ENCODE peak calls at places on chromosome 14, in six cellular contexts. G is A549, T is H1, N is HepG2, W is SK-N-SH, K is K562. D is an unnamed sample.

GRCh38 chr14:62532186-62532585 is 513.1 kb downstream of the KCNH5 start:
- DNase-seq in G (no peak), T (no peak), N (no peak), W (no peak), K (no peak), D (no peak)

GRCh38 chr14:97709552-97709951 is 912.4 kb downstream of the VRK1 start:
- DNase-seq in G (no peak), T (no peak), N (no peak), W (no peak), K (no peak), D (no peak)

GRCh38 chr14:65134651-65135579 is 32.6 kb upstream of the MAX start:
- DNase-seq in G (no peak), T (no peak), N (no peak), W (no peak), K (no peak), D (no peak)

GRCh38 chr14:44889600-44890479 is 71.9 kb downstream of the KLHL28 start:
- DNase-seq in G (no peak), T (no peak), N (no peak), W (no peak), K (peak), D (no peak)

GRCh38 chr14:65808390-65808789 is 395.9 kb downstream of the FUT8 start:
- DNase-seq in G (no peak), T (no peak), N (no peak), W (no peak), K (no peak), D (no peak)

GRCh38 chr14:52272375-52272774 is 4.9 kb downstream of the PTGDR start:
- DNase-seq in G (peak), T (peak), N (no peak), W (no peak), K (no peak), D (no peak)

GRCh38 chr14:69770559-69770958 is 3.6 kb downstream of the SRSF5 start:
- DNase-seq in G (no peak), T (no peak), N (no peak), W (no peak), K (no peak), D (no peak)

GRCh38 chr14:52076334-52076733 is 7.5 kb upstream of the NID2 start:
- DNase-seq in G (no peak), T (no peak), N (no peak), W (no peak), K (no peak), D (no peak)

GRCh38 chr14:36605506-36605857 is 23.1 kb upstream of the NKX2-8 start:
- DNase-seq in G (no peak), T (no peak), N (peak), W (no peak), K (no peak), D (no peak)

GRCh38 chr14:20606190-20606901 is 15.2 kb upstream of the RNASE12 start:
- DNase-seq in G (peak), T (peak), N (peak), W (peak), K (peak), D (no peak)

GRCh38 chr14:51545396-51545795 is 106.3 kb upstream of the FRMD6 start:
- DNase-seq in G (no peak), T (no peak), N (no peak), W (no peak), K (no peak), D (no peak)

GRCh38 chr14:42421377-42422078 is 814.9 kb downstream of the LRFN5 start:
- DNase-seq in G (no peak), T (no peak), N (no peak), W (no peak), K (no peak), D (no peak)

GRCh38 chr14:20857630-20858261 is 33.4 kb upstream of the RNASE3 start:
- DNase-seq in G (peak), T (peak), N (peak), W (peak), K (peak), D (no peak)

GRCh38 chr14:61510736-61511557 is 184.4 kb upstream of the HIF1A start:
- DNase-seq in G (no peak), T (no peak), N (no peak), W (no peak), K (no peak), D (no peak)

GRCh38 chr14:99460793-99461192 is 19.9 kb downstream of the SETD3 start:
- DNase-seq in G (no peak), T (peak), N (no peak), W (no peak), K (peak), D (no peak)

GRCh38 chr14:53458368-53458814 is 305.3 kb upstream of the DDHD1 start:
- DNase-seq in G (peak), T (no peak), N (peak), W (no peak), K (no peak), D (no peak)

GRCh38 chr14:26773906-26774593 is 176.2 kb upstream of the NOVA1 start:
- DNase-seq in G (peak), T (no peak), N (no peak), W (no peak), K (no peak), D (no peak)

GRCh38 chr14:90115780-90116179 is 54.0 kb downstream of the KCNK13 start:
- DNase-seq in G (no peak), T (no peak), N (no peak), W (no peak), K (no peak), D (no peak)

GRCh38 chr14:59484611-59485174 is 376 bp downstream of the JKAMP start:
- DNase-seq in G (peak), T (no peak), N (no peak), W (no peak), K (no peak), D (peak)

GRCh38 chr14:22796087-22796707 is 19.0 kb downstream of the SLC7A7 start:
- DNase-seq in G (no peak), T (no peak), N (peak), W (no peak), K (peak), D (peak)

GRCh38 chr14:100096656-100097055 is 31.4 kb downstream of the EVL start:
- DNase-seq in G (no peak), T (no peak), N (no peak), W (no peak), K (no peak), D (no peak)

GRCh38 chr14:29857545-29857944 is 70.1 kb downstream of the PRKD1 start:
- DNase-seq in G (no peak), T (no peak), N (no peak), W (no peak), K (no peak), D (peak)

GRCh38 chr14:47186491-47186890 is 488.9 kb downstream of the MDGA2 start:
- DNase-seq in G (no peak), T (no peak), N (no peak), W (no peak), K (no peak), D (no peak)

GRCh38 chr14:71855399-71856036 is 76.7 kb upstream of the RGS6 start:
- DNase-seq in G (peak), T (peak), N (peak), W (peak), K (peak), D (peak)

GRCh38 chr14:85527458-85527857 is 2.5 kb upstream of the FLRT2 start:
- DNase-seq in G (no peak), T (no peak), N (no peak), W (no peak), K (no peak), D (no peak)

GRCh38 chr14:85466678-85467077 is 63.3 kb upstream of the FLRT2 start:
- DNase-seq in G (peak), T (no peak), N (no peak), W (no peak), K (no peak), D (no peak)

GRCh38 chr14:97995571-97995970 is 1198.4 kb downstream of the VRK1 start:
- DNase-seq in G (no peak), T (no peak), N (no peak), W (no peak), K (no peak), D (no peak)

GRCh38 chr14:105845725-105846309 is 319.4 kb downstream of the TMEM121 start:
- DNase-seq in G (no peak), T (no peak), N (no peak), W (no peak), K (no peak), D (no peak)

GRCh38 chr14:105477659-105478623 is 3.3 kb downstream of the CRIP2 start:
- DNase-seq in G (no peak), T (no peak), N (no peak), W (no peak), K (peak), D (no peak)

GRCh38 chr14:83379371-83379770 is 1845.7 kb upstream of the SEL1L start:
- DNase-seq in G (no peak), T (no peak), N (no peak), W (no peak), K (no peak), D (no peak)

GRCh38 chr14:104306450-104307040 is 168.2 kb downstream of the KIF26A start:
- DNase-seq in G (no peak), T (no peak), N (no peak), W (no peak), K (no peak), D (no peak)

GRCh38 chr14:70027785-70028428 is 148.7 kb downstream of the SMOC1 start:
- DNase-seq in G (peak), T (peak), N (peak), W (peak), K (peak), D (no peak)

GRCh38 chr14:33675415-33676130 is 275.3 kb downstream of the EGLN3 start:
- DNase-seq in G (no peak), T (no peak), N (no peak), W (no peak), K (no peak), D (no peak)

GRCh38 chr14:71328183-71328582 is 420.9 kb downstream of the PCNX1 start:
- DNase-seq in G (no peak), T (no peak), N (no peak), W (no peak), K (no peak), D (peak)

GRCh38 chr14:72318648-72319047 is 386.4 kb downstream of the RGS6 start:
- DNase-seq in G (peak), T (no peak), N (no peak), W (no peak), K (no peak), D (peak)

GRCh38 chr14:64045091-64045490 is 192.3 kb downstream of the SYNE2 start:
- DNase-seq in G (no peak), T (no peak), N (no peak), W (no peak), K (no peak), D (no peak)

GRCh38 chr14:22178330-22178981 is 410.6 kb downstream of the DAD1 start:
- DNase-seq in G (no peak), T (no peak), N (no peak), W (no peak), K (no peak), D (no peak)

GRCh38 chr14:101236496-101237240 is 324.6 kb upstream of the DIO3 start:
- DNase-seq in G (no peak), T (no peak), N (peak), W (no peak), K (no peak), D (no peak)

GRCh38 chr14:101234588-101234937 is 326.7 kb upstream of the DIO3 start:
- DNase-seq in G (no peak), T (no peak), N (no peak), W (no peak), K (no peak), D (no peak)

GRCh38 chr14:101235042-101235871 is 326.0 kb upstream of the DIO3 start:
- DNase-seq in G (peak), T (peak), N (peak), W (peak), K (peak), D (no peak)

GRCh38 chr14:101237241-101237616 is 324.1 kb upstream of the DIO3 start:
- DNase-seq in G (no peak), T (no peak), N (no peak), W (no peak), K (no peak), D (no peak)

DNA sequence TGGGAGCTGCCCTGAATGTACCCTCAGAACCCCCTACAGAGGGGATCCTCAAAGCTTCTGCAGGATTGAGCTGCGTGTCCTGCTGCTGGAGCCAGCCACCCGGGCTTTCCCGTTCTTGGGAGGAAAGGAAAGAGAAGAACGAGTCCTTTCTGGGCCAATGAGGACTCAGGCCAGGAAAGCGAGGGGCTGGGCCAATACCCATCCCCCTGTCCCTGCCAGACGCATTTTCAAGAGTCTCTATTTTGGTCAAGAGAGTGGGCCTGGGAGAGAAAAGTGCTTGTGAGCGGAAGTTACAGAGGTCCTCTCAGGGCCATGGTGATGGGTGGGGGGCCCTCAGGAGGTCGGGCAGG is 325.4 kb upstream of the DIO3 start:
- DNase-seq in G (no peak), T (no peak), N (no peak), W (no peak), K (no peak), D (no peak)
- TF ChIP-seq CHD2 in G (no peak), T (no peak), N (no peak), W (no peak), K (no peak), D (no peak)

GRCh38 chr14:35339761-35340406 is 47.7 kb downstream of the PSMA6 start:
- DNase-seq in G (no peak), T (no peak), N (no peak), W (no peak), K (no peak), D (no peak)

GRCh38 chr14:35340616-35341453 is 48.7 kb downstream of the PSMA6 start:
- DNase-seq in G (no peak), T (no peak), N (no peak), W (peak), K (no peak), D (no peak)

GRCh38 chr14:35343709-35344474 is 51.7 kb downstream of the PSMA6 start:
- DNase-seq in G (no peak), T (no peak), N (no peak), W (no peak), K (no peak), D (no peak)

GRCh38 chr14:35341454-35342159 is 49.4 kb downstream of the PSMA6 start:
- DNase-seq in G (peak), T (no peak), N (peak), W (peak), K (peak), D (no peak)

GRCh38 chr14:35342160-35343010 is 50.2 kb downstream of the PSMA6 start:
- DNase-seq in G (no peak), T (no peak), N (no peak), W (no peak), K (no peak), D (no peak)
- TF ChIP-seq CHD2 in G (no peak), T (no peak), N (no peak), W (no peak), K (no peak), D (no peak)

DNA sequence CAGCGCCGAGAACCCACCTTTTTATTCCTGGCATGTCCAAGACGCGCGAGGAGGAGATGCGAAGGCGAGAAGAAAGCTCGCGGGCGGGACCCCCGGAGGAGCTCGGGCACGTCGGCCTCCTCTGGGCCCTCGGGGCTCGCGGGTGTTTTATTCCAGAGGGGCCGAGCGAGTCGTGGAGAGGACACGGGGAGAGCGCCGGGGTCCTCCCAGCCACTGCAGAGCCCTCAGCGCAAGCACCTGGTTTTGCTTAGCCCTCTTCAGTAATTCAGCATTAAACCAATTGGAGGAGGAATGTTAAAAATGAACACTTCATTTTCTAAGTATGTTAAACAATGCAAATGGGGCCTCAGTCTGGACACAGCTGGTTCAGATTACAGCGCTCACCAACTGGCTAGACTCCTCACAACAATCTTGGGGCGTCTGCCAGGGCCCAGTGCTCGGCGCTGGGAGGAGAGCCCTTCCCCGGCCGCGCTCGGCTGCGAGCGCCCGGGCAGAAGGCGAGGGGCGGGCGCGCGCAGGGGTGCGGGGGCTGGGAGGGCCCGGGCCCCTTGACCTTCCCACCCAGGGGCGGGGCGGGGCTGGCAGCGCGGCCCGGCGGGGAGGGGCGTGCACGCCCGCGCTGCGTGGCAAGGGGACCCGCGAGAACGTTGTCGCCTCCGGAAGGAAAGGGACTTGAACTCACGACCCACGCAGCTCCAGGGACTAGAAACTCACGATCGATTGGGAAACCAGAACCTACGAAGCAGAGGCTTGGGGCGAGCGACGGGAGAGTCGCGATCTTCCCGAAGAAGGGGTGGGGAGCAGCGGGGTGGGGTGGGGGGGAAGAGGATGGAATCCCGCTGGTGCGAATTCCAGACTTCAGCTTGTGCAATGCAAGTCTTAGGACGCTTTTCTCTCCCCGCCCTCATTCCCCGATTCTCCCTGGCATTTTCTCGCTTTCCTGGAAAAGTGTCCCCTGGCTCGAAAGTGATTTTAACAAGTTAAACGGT is at the start of gene FBLN5:
- DNase-seq in G (peak), T (peak), N (no peak), W (peak), K (no peak), D (no peak)
- TF ChIP-seq CHD2 in G (no peak), T (no peak), N (no peak), W (no peak), K (no peak), D (no peak)

DNA sequence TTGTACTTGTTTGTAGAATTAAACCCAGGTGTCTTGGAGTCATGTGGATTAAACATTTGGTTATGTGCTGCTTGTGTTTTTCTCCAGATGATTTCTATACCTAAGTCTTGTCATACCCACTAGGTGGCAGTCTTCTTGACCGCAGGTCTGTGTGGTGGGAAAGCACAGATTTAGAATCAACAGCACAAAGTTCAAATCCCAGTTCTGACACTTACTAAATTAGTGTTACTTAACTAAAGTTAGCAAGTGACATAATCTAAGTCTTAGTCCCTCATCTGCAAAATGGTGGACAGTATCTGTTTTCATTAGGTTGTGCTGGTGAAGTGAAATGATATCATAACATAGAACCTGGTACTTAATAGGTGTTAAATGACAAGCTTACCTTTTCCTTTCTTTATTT is 151.0 kb upstream of the ARHGAP5 start:
- DNase-seq in G (peak), T (no peak), N (peak), W (peak), K (peak), D (no peak)
- TF ChIP-seq CHD2 in G (no peak), T (no peak), N (no peak), W (no peak), K (no peak), D (no peak)

GRCh38 chr14:89061696-89062095 is 237.2 kb downstream of the TTC8 start:
- DNase-seq in G (no peak), T (no peak), N (no peak), W (no peak), K (no peak), D (no peak)

GRCh38 chr14:89056394-89056793 is 231.9 kb downstream of the TTC8 start:
- DNase-seq in G (no peak), T (no peak), N (no peak), W (no peak), K (no peak), D (no peak)

GRCh38 chr14:89065879-89066278 is 241.4 kb downstream of the TTC8 start:
- DNase-seq in G (no peak), T (no peak), N (no peak), W (no peak), K (no peak), D (no peak)

GRCh38 chr14:89058707-89059106 is 234.3 kb downstream of the TTC8 start:
- DNase-seq in G (no peak), T (no peak), N (no peak), W (no peak), K (no peak), D (no peak)

GRCh38 chr14:89060191-89060590 is 235.7 kb downstream of the TTC8 start:
- DNase-seq in G (no peak), T (no peak), N (no peak), W (no peak), K (no peak), D (no peak)
- TF ChIP-seq CHD2 in G (no peak), T (no peak), N (no peak), W (no peak), K (no peak), D (no peak)

DNA sequence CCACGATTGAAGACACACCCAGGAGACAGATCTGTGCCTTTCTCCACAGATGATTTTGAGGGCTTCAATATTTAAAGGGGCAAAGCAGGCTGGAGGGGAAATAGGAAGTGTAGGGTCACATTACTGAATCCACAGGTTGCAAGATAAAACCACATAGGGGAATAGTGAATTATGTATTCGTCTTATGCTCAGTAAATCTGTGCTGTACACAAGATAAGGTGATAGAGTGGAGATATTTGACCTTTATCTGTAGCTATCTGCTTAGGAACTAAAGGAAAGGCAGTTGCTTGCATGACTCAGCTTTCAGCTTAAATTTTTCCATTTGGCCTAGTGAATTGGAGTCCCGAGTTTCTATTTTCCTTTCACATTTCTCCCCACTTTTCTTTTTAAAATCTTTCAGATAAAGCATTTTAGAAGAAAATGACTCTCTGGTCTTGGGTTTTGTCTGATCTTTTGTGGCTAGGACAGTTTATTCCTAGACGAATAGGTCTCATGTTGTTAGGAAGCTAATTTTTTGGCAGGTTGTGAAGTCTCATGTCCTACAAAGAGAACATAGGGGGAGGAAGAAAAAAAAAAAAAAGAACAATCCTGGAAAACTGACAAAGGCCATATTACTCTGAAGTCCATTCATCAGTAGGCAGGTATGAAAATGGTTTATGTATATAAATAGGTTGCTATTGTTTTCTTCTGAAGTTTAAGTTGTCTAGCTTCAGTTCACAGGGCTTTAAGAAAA is 55.4 kb downstream of the FBXO33 start:
- DNase-seq in G (peak), T (no peak), N (peak), W (no peak), K (no peak), D (no peak)
- TF ChIP-seq CHD2 in G (no peak), T (no peak), N (no peak), W (no peak), K (no peak), D (no peak)